ENCODE peak calls at places on chromosome 2, in ten cellular contexts. A is pancreas; D is thyroid gland; O is CD8-positive, alpha-beta memory T cell; Z is psoas muscle; Q is Peyer's patch; L is SK-N-SH; I is sigmoid colon; X is tibial nerve; R is endothelial cell of umbilical vein. F is an unnamed sample.

GRCh38 chr2:31997653-31998052 is 13.2 kb downstream of the MEMO1 start:
- DNase-seq in X (no peak), R (peak; percentile 29), A (no peak), D (no peak), I (no peak), O (no peak), Z (no peak), L (no peak), Q (no peak), F (no peak)

GRCh38 chr2:240914645-240915525 is 8.7 kb downstream of the CROCC2 start:
- DNase-seq in A (peak; percentile 50), D (no peak), L (no peak), X (no peak), Q (no peak), Z (peak; percentile 41), I (no peak), O (no peak), R (no peak), F (no peak)

GRCh38 chr2:9666306-9666705 is 35.5 kb upstream of the YWHAQ start:
- DNase-seq in X (no peak), Q (no peak), O (no peak), R (no peak), L (no peak), A (no peak), I (no peak), D (no peak), Z (no peak), F (no peak)

GRCh38 chr2:23939054-23939436 is 1.2 kb upstream of the UBXN2A start:
- DNase-seq in R (no peak), I (no peak), X (no peak), O (no peak), L (no peak), Q (no peak), A (no peak), Z (no peak), D (no peak), F (no peak)

GRCh38 chr2:235270951-235271350 is 222.9 kb upstream of the AGAP1 start:
- DNase-seq in X (no peak), Z (no peak), R (no peak), L (no peak), Q (no peak), A (no peak), O (no peak), I (no peak), D (no peak), F (no peak)

GRCh38 chr2:28408764-28409599 is 16.3 kb downstream of the FOSL2 start:
- DNase-seq in Q (peak; percentile 56), X (no peak), A (peak; percentile 54), Z (no peak), O (peak; percentile 76), D (no peak), I (peak; percentile 68), R (peak; percentile 88), L (no peak), F (no peak)

GRCh38 chr2:217842038-217842437 is 160.8 kb downstream of the TNS1 start:
- DNase-seq in Q (no peak), A (no peak), X (no peak), D (no peak), Z (no peak), L (no peak), O (no peak), I (no peak), R (no peak), F (no peak)

GRCh38 chr2:187461294-187462261 is 13.5 kb upstream of the CALCRL start:
- DNase-seq in A (peak; percentile 54), I (no peak), L (no peak), O (no peak), X (no peak), Q (no peak), R (peak; percentile 40), Z (no peak), D (peak; percentile 30), F (no peak)

GRCh38 chr2:109210431-109211200 is 81.6 kb downstream of the SH3RF3 start:
- DNase-seq in Z (no peak), A (no peak), R (no peak), X (no peak), I (peak; percentile 58), O (no peak), L (no peak), D (no peak), Q (no peak), F (no peak)

GRCh38 chr2:28380185-28380584 is 12.5 kb upstream of the FOSL2 start:
- DNase-seq in Z (peak; percentile 25), Q (no peak), X (no peak), A (no peak), O (no peak), D (no peak), I (no peak), L (no peak), R (no peak), F (no peak)

GRCh38 chr2:67650292-67651133 is 253.4 kb downstream of the ETAA1 start:
- DNase-seq in Q (peak; percentile 19), D (peak; percentile 88), L (peak; percentile 67), A (peak; percentile 71), X (peak; percentile 53), Z (peak; percentile 89), I (peak; percentile 96), O (no peak), R (peak; percentile 65), F (no peak)

DNA sequence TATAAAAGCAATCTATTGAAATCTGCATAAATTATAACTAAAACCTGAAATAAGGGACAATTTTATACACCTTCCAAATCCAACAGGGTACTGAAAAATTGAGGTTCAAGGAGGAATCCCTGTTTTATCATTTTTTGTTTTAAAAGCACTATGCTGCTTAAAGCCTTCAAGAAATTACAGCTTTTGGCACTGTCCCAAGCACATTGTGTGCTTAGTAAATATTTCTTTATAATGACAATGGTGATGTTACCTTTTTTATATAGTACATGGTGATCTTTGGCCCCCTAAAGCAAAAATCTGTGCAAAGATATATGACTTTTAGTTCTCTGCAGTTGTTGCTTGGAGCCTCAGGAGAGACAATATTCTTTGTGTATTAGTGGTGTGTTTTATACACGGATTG is 71.6 kb upstream of the EFEMP1 start:
- DNase-seq in O (no peak), Q (no peak), X (no peak), L (no peak), D (no peak), Z (no peak), A (no peak), I (no peak), R (peak; percentile 68), F (no peak)
- H3K27ac ChIP-seq in O (no peak overlapping the region), Q (no peak overlapping the region), X (no peak overlapping the region), L (no peak overlapping the region), D (no peak overlapping the region), Z (no peak overlapping the region), A (no peak overlapping the region), I (no peak overlapping the region), R (peak overlapping the region; percentile 97), F (no peak overlapping the region)

GRCh38 chr2:144430722-144431163 is 89.2 kb downstream of the ZEB2 start:
- DNase-seq in X (no peak), Z (no peak), D (peak; percentile 19), L (peak; percentile 8), Q (no peak), O (no peak), R (peak; percentile 51), A (no peak), I (peak; percentile 80), F (no peak)

GRCh38 chr2:144432014-144432413 is 87.9 kb downstream of the ZEB2 start:
- DNase-seq in A (no peak), L (no peak), I (no peak), Z (no peak), O (no peak), Q (no peak), R (no peak), X (no peak), D (no peak), F (no peak)

GRCh38 chr2:144431384-144431783 is 88.5 kb downstream of the ZEB2 start:
- DNase-seq in A (no peak), L (no peak), Q (no peak), I (no peak), O (no peak), R (no peak), X (no peak), Z (no peak), D (peak; percentile 12), F (no peak)

GRCh38 chr2:144426981-144427479 is 92.9 kb downstream of the ZEB2 start:
- DNase-seq in D (peak; percentile 22), I (no peak), A (no peak), Q (no peak), X (no peak), L (no peak), Z (no peak), O (no peak), R (peak; percentile 82), F (no peak)

GRCh38 chr2:144429396-144430112 is 90.4 kb downstream of the ZEB2 start:
- DNase-seq in Z (no peak), A (no peak), D (no peak), R (no peak), L (no peak), O (no peak), X (no peak), I (no peak), Q (no peak), F (no peak)
- H3K4me3 ChIP-seq in Z (peak overlapping the region; percentile 60), A (no peak overlapping the region), D (no peak overlapping the region), R (no peak overlapping the region), L (no peak overlapping the region), O (no peak overlapping the region), X (no peak overlapping the region), I (no peak overlapping the region), Q (no peak overlapping the region), F (no peak overlapping the region)

GRCh38 chr2:81084101-81084500 is 779.5 kb upstream of the LRRTM1 start:
- DNase-seq in I (no peak), A (no peak), L (no peak), Q (no peak), O (no peak), Z (no peak), D (no peak), X (no peak), R (no peak), F (no peak)
- H3K27ac ChIP-seq in I (no peak overlapping the region), A (no peak overlapping the region), L (no peak overlapping the region), Q (no peak overlapping the region), O (no peak overlapping the region), Z (no peak overlapping the region), D (no peak overlapping the region), X (no peak overlapping the region), R (no peak overlapping the region), F (no peak overlapping the region)

GRCh38 chr2:85437488-85438290 is 19.2 kb downstream of the SH2D6 start:
- DNase-seq in X (peak; percentile 76), A (peak; percentile 94), L (peak; percentile 97), O (peak; percentile 75), D (peak; percentile 91), R (peak; percentile 82), I (peak; percentile 96), Z (peak; percentile 95), Q (peak; percentile 84), F (no peak)

GRCh38 chr2:85439986-85440385 is 21.5 kb downstream of the SH2D6 start:
- DNase-seq in O (no peak), A (no peak), R (no peak), Z (no peak), L (no peak), Q (no peak), X (no peak), D (no peak), I (no peak), F (no peak)

GRCh38 chr2:85436836-85437487 is 18.4 kb downstream of the SH2D6 start:
- DNase-seq in A (no peak), L (no peak), I (no peak), D (peak; percentile 74), X (no peak), R (no peak), O (no peak), Z (no peak), Q (no peak), F (no peak)

GRCh38 chr2:85439111-85439477 is 20.6 kb downstream of the SH2D6 start:
- DNase-seq in X (no peak), I (no peak), Z (no peak), D (peak; percentile 68), Q (no peak), L (no peak), A (no peak), O (no peak), R (no peak), F (no peak)

GRCh38 chr2:85438291-85439110 is 20.0 kb downstream of the SH2D6 start:
- DNase-seq in L (no peak), O (no peak), A (no peak), Z (peak; percentile 66), X (no peak), R (no peak), I (no peak), Q (no peak), D (peak; percentile 77), F (no peak)
- H3K4me3 ChIP-seq in L (no peak overlapping the region), O (peak overlapping the region; percentile 16), A (peak overlapping the region; percentile 29), Z (peak overlapping the region; percentile 63), X (peak overlapping the region; percentile 31), R (no peak overlapping the region), I (peak overlapping the region; percentile 51), Q (peak overlapping the region; percentile 57), D (no peak overlapping the region), F (peak overlapping the region; percentile 68)

F was measured in esophagus squamous epithelium.